ENCODE peak calls at places on chromosomes 4 and X, in five cellular contexts. B, I, P, X and G are unnamed samples.

GRCh38 chr4:38189445-38189844 is 229.2 kb downstream of the PTTG2 start:
- DNase-seq in B (no peak), I (no peak), P (peak), X (no peak), G (no peak)

GRCh38 chr4:1466034-1466960 is 60.1 kb upstream of the NKX1-1 start:
- DNase-seq in B (no peak), I (no peak), P (no peak), X (no peak), G (peak)

GRCh38 chr4:85474818-85475630 is at the start of gene ARHGAP24:
- DNase-seq in B (no peak), I (peak), P (peak), X (peak), G (peak)

GRCh38 chrX:40573763-40574162 is 7.0 kb upstream of the ATP6AP2 start:
- DNase-seq in B (no peak), I (no peak), P (no peak), X (no peak), G (no peak)

GRCh38 chrX:13357925-13358324 is 38.1 kb upstream of the ATXN3L start:
- DNase-seq in B (no peak), I (no peak), P (no peak), X (no peak), G (no peak)

GRCh38 chr4:140286503-140286902 is 86.9 kb upstream of the SCOC start:
- DNase-seq in B (no peak), I (no peak), P (no peak), X (no peak), G (no peak)

GRCh38 chr4:37967749-37968148 is 7.6 kb downstream of the PTTG2 start:
- DNase-seq in B (no peak), I (no peak), P (no peak), X (no peak), G (no peak)

GRCh38 chr4:111562811-111563210 is 582.4 kb upstream of the FAM241A start:
- DNase-seq in B (no peak), I (no peak), P (no peak), X (no peak), G (no peak)

GRCh38 chrX:41293269-41293668 is 40.7 kb upstream of the DDX3X start:
- DNase-seq in B (no peak), I (no peak), P (peak), X (no peak), G (no peak)

GRCh38 chrX:148611993-148612392 is 111.6 kb downstream of the AFF2 start:
- DNase-seq in B (no peak), I (no peak), P (no peak), X (no peak), G (no peak)

GRCh38 chrX:118872102-118872566 is 48.5 kb downstream of the ZCCHC12 start:
- DNase-seq in B (no peak), I (no peak), P (no peak), X (peak), G (no peak)

GRCh38 chr4:600850-601515 is 24.4 kb upstream of the PDE6B start:
- DNase-seq in B (no peak), I (no peak), P (no peak), X (no peak), G (no peak)

GRCh38 chr4:112378858-112379257 is 81.7 kb downstream of the ALPK1 start:
- DNase-seq in B (no peak), I (no peak), P (no peak), X (no peak), G (no peak)

GRCh38 chrX:71637848-71638247 is 19.5 kb upstream of the CXCR3 start:
- DNase-seq in B (no peak), I (no peak), P (no peak), X (no peak), G (no peak)

GRCh38 chrX:48890934-48891401 is 6.6 kb downstream of the TIMM17B start:
- DNase-seq in B (no peak), I (no peak), P (no peak), X (no peak), G (peak)

GRCh38 chrX:41452565-41452964 is 5.4 kb downstream of the NYX start:
- DNase-seq in B (no peak), I (no peak), P (no peak), X (no peak), G (no peak)